ENCODE peak calls at places on chromosomes 4 and X, in nine cellular contexts. F is stimulated activated CD8-positive, alpha-beta memory T cell treated with anti-CD3 and anti-CD28 coated beads, Interleukin-15, amount 100 ng/mL, for 4 hours; V is RCC 7860; Z is IMR-90; X is activated naive CD4-positive, alpha-beta T cell; D is AG20443; U is left lobe of liver; K is right atrium auricular region; S is islet precursor cell. E is an unnamed sample.

GRCh38 chr4:48635310-48635709 is 144.8 kb downstream of the FRYL start:
- DNase-seq in F (no peak), V (peak), Z (peak), X (no peak), D (peak), U (no peak), K (no peak), S (no peak), E (no peak)

GRCh38 chr4:125735107-125735506 is 420.4 kb downstream of the FAT4 start:
- DNase-seq in F (no peak), V (peak), Z (peak), X (no peak), D (peak), U (no peak), K (peak), S (peak), E (no peak)

GRCh38 chrX:69093960-69094935 is 71.0 kb downstream of the PJA1 start:
- DNase-seq in F (no peak), V (no peak), Z (peak), X (peak), D (peak), U (no peak), K (no peak), S (peak), E (no peak)

GRCh38 chr4:137156054-137156453 is 376.2 kb downstream of the PCDH18 start:
- DNase-seq in F (no peak), V (no peak), Z (peak), X (no peak), D (peak), U (no peak), K (no peak), S (no peak), E (no peak)

GRCh38 chr4:140090215-140090731 is 63.7 kb downstream of the MAML3 start:
- DNase-seq in F (no peak), V (no peak), Z (peak), X (no peak), D (no peak), U (no peak), K (no peak), S (peak), E (no peak)

GRCh38 chr4:170089274-170089742 is 448 bp downstream of the AADAT start:
- DNase-seq in F (no peak), V (no peak), Z (peak), X (no peak), D (peak), U (no peak), K (no peak), S (peak), E (no peak)

GRCh38 chr4:65241257-65241997 is 428.9 kb downstream of the EPHA5 start:
- DNase-seq in F (no peak), V (no peak), Z (no peak), X (no peak), D (no peak), U (no peak), K (no peak), S (no peak), E (no peak)

GRCh38 chrX:651922-652775 is 21.6 kb downstream of the SHOX start:
- DNase-seq in F (no peak), V (no peak), Z (no peak), X (no peak), D (no peak), U (no peak), K (no peak), S (peak), E (no peak)

GRCh38 chr4:2417196-2417764 is 1.2 kb downstream of the ZFYVE28 start:
- DNase-seq in F (no peak), V (no peak), Z (no peak), X (peak), D (peak), U (no peak), K (no peak), S (no peak), E (no peak)

GRCh38 chr4:141914746-141915145 is 278.4 kb downstream of the IL15 start:
- DNase-seq in F (no peak), V (no peak), Z (no peak), X (no peak), D (no peak), U (no peak), K (no peak), S (no peak), E (no peak)

GRCh38 chr4:150816491-150816890 is 198.6 kb downstream of the LRBA start:
- DNase-seq in F (no peak), V (no peak), Z (peak), X (no peak), D (no peak), U (no peak), K (no peak), S (no peak), E (no peak)

GRCh38 chr4:68907230-68907629 is 44.4 kb downstream of the UGT2A3 start:
- DNase-seq in F (no peak), V (no peak), Z (no peak), X (no peak), D (no peak), U (no peak), K (no peak), S (no peak), E (no peak)

GRCh38 chr4:38109896-38110295 is 149.7 kb downstream of the PTTG2 start:
- DNase-seq in F (no peak), V (no peak), Z (no peak), X (no peak), D (no peak), U (no peak), K (no peak), S (no peak), E (no peak)

GRCh38 chr4:159027535-159027934 is 75.3 kb upstream of the RAPGEF2 start:
- DNase-seq in F (no peak), V (no peak), Z (peak), X (no peak), D (no peak), U (no peak), K (no peak), S (no peak), E (no peak)

GRCh38 chr4:104942990-104943758 is 203.5 kb upstream of the TET2 start:
- DNase-seq in F (no peak), V (no peak), Z (no peak), X (no peak), D (no peak), U (no peak), K (no peak), S (no peak), E (no peak)

GRCh38 chrX:19811807-19812604 is 75.4 kb downstream of the SH3KBP1 start:
- DNase-seq in F (no peak), V (no peak), Z (peak), X (no peak), D (no peak), U (no peak), K (no peak), S (no peak), E (no peak)

GRCh38 chr4:172726001-172726423 is 442.6 kb upstream of the GALNT7 start:
- DNase-seq in F (no peak), V (peak), Z (no peak), X (no peak), D (no peak), U (no peak), K (no peak), S (no peak), E (no peak)